ENCODE peak calls at places on chromosomes 12 and 14, in eight cellular contexts. U, C, N, K, F, B, O and R are unnamed samples.

GRCh38 chr12:100672075-100672592 is 98.7 kb downstream of the GAS2L3 start:
- DNase-seq in C (no peak), N (no peak), O (peak), F (peak), B (peak), U (no peak), K (no peak), R (no peak)

GRCh38 chr14:34722723-34723545 is 8.5 kb upstream of the CFL2 start:
- DNase-seq in N (peak), B (peak), U (no peak), F (peak), C (no peak), K (peak), O (no peak), R (no peak)

GRCh38 chr12:45336331-45336730 is 120.4 kb downstream of the ANO6 start:
- DNase-seq in K (peak), U (peak), N (peak), B (peak), F (no peak), O (no peak), C (no peak), R (peak)

GRCh38 chr14:74562515-74563232 is 49.4 kb downstream of the LTBP2 start:
- DNase-seq in B (no peak), K (no peak), N (no peak), F (no peak), O (no peak), U (no peak), C (no peak), R (no peak)

GRCh38 chr12:111605931-111606625 is 7.0 kb upstream of the ATXN2 start:
- DNase-seq in O (no peak), C (no peak), U (no peak), N (no peak), K (no peak), F (no peak), B (peak), R (no peak)

GRCh38 chr12:93571360-93571853 is 1.1 kb upstream of the SOCS2 start:
- DNase-seq in F (peak), K (peak), C (peak), U (no peak), O (peak), N (peak), B (peak), R (no peak)

GRCh38 chr12:109958374-109958773 is 37.8 kb downstream of the GIT2 start:
- DNase-seq in O (no peak), B (no peak), F (no peak), N (no peak), U (no peak), C (no peak), K (no peak), R (no peak)

GRCh38 chr14:61489932-61490331 is 168.6 kb downstream of the PRKCH start:
- DNase-seq in K (no peak), B (peak), N (peak), U (no peak), C (peak), O (no peak), F (no peak), R (no peak)

GRCh38 chr14:89695846-89696245 is 258.7 kb downstream of the EFCAB11 start:
- DNase-seq in O (no peak), N (no peak), C (no peak), K (no peak), U (no peak), F (no peak), B (no peak), R (no peak)

GRCh38 chr14:68762944-68763831 is 29.7 kb downstream of the ZFP36L1 start:
- DNase-seq in F (no peak), B (peak), K (no peak), N (peak), U (no peak), C (peak), O (no peak), R (no peak)

GRCh38 chr12:46524778-46525177 is 152.2 kb upstream of the SLC38A2 start:
- DNase-seq in F (no peak), N (peak), O (no peak), K (peak), C (peak), U (no peak), B (peak), R (no peak)

GRCh38 chr12:57476162-57476992 is 3.3 kb downstream of the ARHGAP9 start:
- DNase-seq in N (no peak), O (peak), B (no peak), K (no peak), F (no peak), C (no peak), U (no peak), R (no peak)

DNA sequence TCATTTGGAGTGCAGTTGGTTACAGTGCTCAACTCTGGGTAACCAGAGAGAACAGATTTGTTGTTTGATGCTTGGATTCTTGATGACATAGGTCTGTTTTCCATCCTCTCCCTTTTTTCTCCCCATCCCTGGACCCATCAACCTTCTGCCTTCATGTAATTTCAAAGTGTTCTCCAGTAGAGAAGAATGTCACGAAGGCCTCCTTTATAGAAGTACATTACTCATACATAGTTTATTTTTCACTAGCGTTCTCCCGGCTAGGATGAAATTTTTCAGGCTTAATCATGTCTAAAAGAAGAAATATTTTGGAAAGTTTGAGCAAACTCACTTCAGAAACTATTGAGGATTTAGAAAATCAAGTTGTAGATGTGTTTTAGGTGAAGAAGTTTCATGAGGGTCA is 20.9 kb upstream of the APPL2 start:
- DNase-seq in N (peak), K (peak), U (no peak), F (no peak), O (no peak), C (no peak), B (peak), R (peak)
- H3K4me3 ChIP-seq in N (no peak), K (no peak), U (no peak), F (no peak), O (no peak), C (no peak), B (no peak), R (no peak)

GRCh38 chr14:60164717-60165546 is at the start of gene DHRS7:
- DNase-seq in O (peak), B (peak), K (peak), N (peak), U (no peak), C (peak), F (peak), R (peak)
- TF ChIP-seq CTCF in O (peak), B (peak), K (peak), N (peak), U (peak), C (peak), F (peak), R (peak)

GRCh38 chr14:103271189-103271588 is 62.8 kb upstream of the EIF5 start:
- DNase-seq in U (no peak), F (no peak), K (no peak), N (no peak), O (no peak), C (no peak), B (no peak), R (no peak)

GRCh38 chr14:103273847-103274615 is 60.0 kb upstream of the EIF5 start:
- DNase-seq in U (no peak), F (no peak), B (no peak), O (no peak), N (no peak), C (no peak), K (no peak), R (no peak)

GRCh38 chr14:103275000-103275399 is 59.0 kb upstream of the EIF5 start:
- DNase-seq in O (no peak), F (no peak), B (no peak), C (no peak), N (no peak), U (no peak), K (no peak), R (no peak)

DNA sequence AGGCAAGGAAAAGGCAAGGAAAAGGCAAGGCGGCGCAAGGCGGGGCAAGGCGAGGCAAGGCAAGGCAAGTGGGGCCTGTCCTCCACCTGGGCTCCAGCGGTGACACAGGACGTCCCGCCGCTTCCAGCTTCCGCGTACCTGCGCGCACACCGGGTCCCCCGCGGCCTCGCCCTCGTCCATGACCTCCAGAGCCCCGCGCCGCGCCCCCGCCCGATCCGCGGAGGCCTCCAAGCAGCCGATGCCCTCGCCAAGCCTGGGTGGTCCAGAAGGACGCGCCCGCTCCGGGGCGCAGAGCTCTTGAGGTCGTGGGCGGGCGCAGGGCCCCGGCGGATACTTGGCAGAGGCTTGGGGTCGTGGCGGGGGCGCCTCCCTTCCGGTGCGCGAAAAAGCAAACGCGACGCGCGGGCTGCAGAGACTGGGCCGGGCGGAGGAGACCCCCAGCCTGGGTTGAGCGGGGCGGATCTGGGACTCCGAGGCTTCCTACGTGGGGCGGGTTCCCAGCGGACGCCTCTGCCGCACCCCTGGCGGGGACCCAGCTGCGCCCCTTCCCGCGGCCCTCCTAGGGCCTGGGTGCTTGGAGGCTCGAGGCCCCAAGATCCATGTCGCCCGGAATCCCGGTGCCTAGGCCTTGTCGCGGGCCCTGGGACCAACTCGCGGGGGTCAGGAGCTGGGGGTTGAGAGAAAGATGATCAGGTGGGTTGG is 60.7 kb upstream of the EIF5 start:
- DNase-seq in B (no peak), F (no peak), K (no peak), N (no peak), C (no peak), O (peak), U (no peak), R (no peak)
- H3K4me3 ChIP-seq in B (no peak), F (no peak), K (peak), N (no peak), C (peak), O (peak), U (peak), R (no peak)

DNA sequence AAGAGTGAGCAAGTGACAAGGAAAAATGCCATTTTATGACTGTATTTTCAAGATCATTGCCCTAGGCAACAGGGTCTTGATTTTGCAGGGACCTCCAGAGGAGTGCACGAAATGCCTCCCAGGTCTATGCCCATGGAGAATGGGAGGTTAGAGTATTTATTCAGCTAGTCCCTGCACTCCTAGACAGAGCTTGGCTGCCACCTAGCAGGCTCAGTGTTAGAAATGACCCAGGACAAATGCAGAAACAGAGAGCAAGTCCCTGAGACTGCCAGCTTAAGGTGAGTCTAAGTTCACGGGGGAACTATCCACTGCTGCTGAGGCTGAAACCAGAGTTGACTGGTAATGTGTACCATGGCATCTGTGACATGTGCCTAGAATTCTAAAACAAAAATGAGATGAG is 506.4 kb downstream of the MED13L start:
- DNase-seq in K (no peak), O (no peak), U (no peak), F (no peak), N (no peak), C (no peak), B (no peak), R (no peak)
- TF ChIP-seq CTCF in K (peak), O (no peak), U (peak), F (peak), N (peak), C (peak), B (no peak), R (peak)